ENCODE peak calls at places on chromosomes 16 and 17, in six cellular contexts. V is CD8-positive, alpha-beta T cell; X is OCI-LY7; U is foreskin fibroblast; G is epithelial cell of esophagus; C is fibroblast of villous mesenchyme. B is an unnamed sample.

GRCh38 chr17:14019186-14019956 is 49.9 kb upstream of the COX10 start:
- DNase-seq in V (no peak), X (no peak), U (peak), G (peak), C (peak), B (peak)

GRCh38 chr17:6269474-6269873 is 165.4 kb downstream of the AIPL1 start:
- DNase-seq in V (no peak), X (peak), U (peak), G (peak), C (peak), B (peak)

GRCh38 chr16:85514601-85515318 is 98.4 kb upstream of the GSE1 start:
- DNase-seq in V (no peak), X (no peak), U (peak), G (peak), C (peak), B (no peak)

GRCh38 chr16:24396350-24397271 is 140.5 kb downstream of the CACNG3 start:
- DNase-seq in V (no peak), X (peak), U (no peak), G (no peak), C (no peak), B (no peak)

GRCh38 chr16:1510941-1511351 is 17.8 kb downstream of the TELO2 start:
- DNase-seq in V (no peak), X (no peak), U (no peak), G (no peak), C (no peak), B (no peak)

GRCh38 chr16:80260906-80261311 is 279.9 kb upstream of the DYNLRB2 start:
- DNase-seq in V (no peak), X (no peak), U (no peak), G (peak), C (no peak), B (no peak)

GRCh38 chr16:85227924-85228462 is 115.7 kb upstream of the CIBAR2 start:
- DNase-seq in V (no peak), X (no peak), U (peak), G (peak), C (peak), B (no peak)

GRCh38 chr17:78883533-78884131 is 19.4 kb downstream of the CEP295NL start:
- DNase-seq in V (no peak), X (no peak), U (peak), G (peak), C (peak), B (no peak)

GRCh38 chr17:65064452-65065019 is 8.0 kb upstream of the GNA13 start:
- DNase-seq in V (no peak), X (no peak), U (no peak), G (peak), C (peak), B (no peak)

GRCh38 chr16:87366930-87367329 is 16.6 kb downstream of the FBXO31 start:
- DNase-seq in V (no peak), X (no peak), U (no peak), G (no peak), C (no peak), B (no peak)

GRCh38 chr17:18974407-18975149 is 22.6 kb downstream of the SLC5A10 start:
- DNase-seq in V (no peak), X (no peak), U (no peak), G (peak), C (no peak), B (no peak)

GRCh38 chr17:66904760-66905637 is 59.5 kb upstream of the CACNG4 start:
- DNase-seq in V (no peak), X (no peak), U (no peak), G (peak), C (peak), B (no peak)

GRCh38 chr17:36947922-36948716 is 635 bp upstream of the AATF start:
- DNase-seq in V (no peak), X (peak), U (no peak), G (no peak), C (no peak), B (no peak)

GRCh38 chr17:63224644-63225043 is 221.5 kb downstream of the CYB561 start:
- DNase-seq in V (no peak), X (no peak), U (no peak), G (no peak), C (no peak), B (no peak)

GRCh38 chr16:80803341-80804060 is 897 bp downstream of the CDYL2 start:
- DNase-seq in V (peak), X (peak), U (no peak), G (peak), C (peak), B (no peak)

GRCh38 chr16:55248058-55248457 is 75.9 kb upstream of the IRX6 start:
- DNase-seq in V (no peak), X (no peak), U (no peak), G (no peak), C (no peak), B (no peak)

GRCh38 chr16:66266436-66267286 is 99.8 kb upstream of the CDH5 start:
- DNase-seq in V (no peak), X (no peak), U (peak), G (no peak), C (peak), B (no peak)

GRCh38 chr17:44892250-44892649 is 7.0 kb downstream of the EFTUD2 start:
- DNase-seq in V (no peak), X (no peak), U (no peak), G (no peak), C (no peak), B (no peak)

GRCh38 chr16:66935319-66936011 is at the start of gene CES2:
- DNase-seq in V (no peak), X (no peak), U (peak), G (peak), C (peak), B (no peak)

GRCh38 chr16:72791786-72792185 is 256.1 kb downstream of the ZFHX3 start:
- DNase-seq in V (no peak), X (no peak), U (no peak), G (no peak), C (no peak), B (no peak)

GRCh38 chr17:6530324-6530920 is 25.9 kb downstream of the PITPNM3 start:
- DNase-seq in V (no peak), X (no peak), U (no peak), G (no peak), C (no peak), B (no peak)

GRCh38 chr17:13755851-13756250 is 154.1 kb upstream of the HS3ST3A1 start:
- DNase-seq in V (no peak), X (no peak), U (no peak), G (no peak), C (no peak), B (no peak)

GRCh38 chr17:39194089-39194984 is 3.1 kb downstream of the CACNB1 start:
- DNase-seq in V (no peak), X (no peak), U (peak), G (no peak), C (peak), B (no peak)

GRCh38 chr17:39485555-39485954 is 24.3 kb downstream of the CDK12 start:
- DNase-seq in V (no peak), X (no peak), U (peak), G (peak), C (peak), B (no peak)

GRCh38 chr16:78988361-78988992 is 612.1 kb downstream of the MAF start:
- DNase-seq in V (no peak), X (no peak), U (no peak), G (no peak), C (no peak), B (no peak)

GRCh38 chr16:30078744-30079143 is 3.0 kb downstream of the PPP4C start:
- DNase-seq in V (no peak), X (no peak), U (no peak), G (no peak), C (no peak), B (no peak)

GRCh38 chr17:78329263-78330059 is 30.4 kb downstream of the SOCS3 start:
- DNase-seq in V (peak), X (no peak), U (peak), G (peak), C (peak), B (no peak)

GRCh38 chr16:53944026-53944425 is 240.1 kb downstream of the FTO start:
- DNase-seq in V (no peak), X (no peak), U (peak), G (peak), C (no peak), B (no peak)

GRCh38 chr16:2194852-2195315 is 1.5 kb downstream of the CASKIN1 start:
- DNase-seq in V (peak), X (peak), U (no peak), G (peak), C (peak), B (peak)

GRCh38 chr17:15249487-15249886 is 15.6 kb downstream of the PMP22 start:
- DNase-seq in V (no peak), X (no peak), U (no peak), G (no peak), C (no peak), B (no peak)

GRCh38 chr16:30075503-30076275 is at the start of gene PPP4C:
- DNase-seq in V (peak), X (peak), U (peak), G (peak), C (peak), B (peak)

GRCh38 chr17:39174907-39175694 is 9.1 kb upstream of the ARL5C start:
- DNase-seq in V (peak), X (peak), U (no peak), G (peak), C (peak), B (peak)

GRCh38 chr16:77442078-77442477 is 7.2 kb upstream of the ADAMTS18 start:
- DNase-seq in V (no peak), X (no peak), U (no peak), G (no peak), C (no peak), B (no peak)

GRCh38 chr17:69142473-69142802 is 743 bp upstream of the ABCA6 start:
- DNase-seq in V (no peak), X (no peak), U (peak), G (peak), C (peak), B (no peak)
- H3K4me3 ChIP-seq in V (no peak), X (no peak), U (no peak), G (no peak), C (peak), B (no peak)

GRCh38 chr16:22671301-22672076 is 142.5 kb upstream of the HS3ST2 start:
- DNase-seq in V (no peak), X (no peak), U (no peak), G (no peak), C (no peak), B (no peak)
- H3K4me3 ChIP-seq in V (no peak), X (no peak), U (no peak), G (no peak), C (no peak), B (no peak)

GRCh38 chr17:60851181-60851580 is 173.5 kb downstream of the BCAS3 start:
- DNase-seq in V (no peak), X (no peak), U (no peak), G (no peak), C (no peak), B (no peak)
- H3K4me3 ChIP-seq in V (no peak), X (no peak), U (no peak), G (no peak), C (no peak), B (no peak)

DNA sequence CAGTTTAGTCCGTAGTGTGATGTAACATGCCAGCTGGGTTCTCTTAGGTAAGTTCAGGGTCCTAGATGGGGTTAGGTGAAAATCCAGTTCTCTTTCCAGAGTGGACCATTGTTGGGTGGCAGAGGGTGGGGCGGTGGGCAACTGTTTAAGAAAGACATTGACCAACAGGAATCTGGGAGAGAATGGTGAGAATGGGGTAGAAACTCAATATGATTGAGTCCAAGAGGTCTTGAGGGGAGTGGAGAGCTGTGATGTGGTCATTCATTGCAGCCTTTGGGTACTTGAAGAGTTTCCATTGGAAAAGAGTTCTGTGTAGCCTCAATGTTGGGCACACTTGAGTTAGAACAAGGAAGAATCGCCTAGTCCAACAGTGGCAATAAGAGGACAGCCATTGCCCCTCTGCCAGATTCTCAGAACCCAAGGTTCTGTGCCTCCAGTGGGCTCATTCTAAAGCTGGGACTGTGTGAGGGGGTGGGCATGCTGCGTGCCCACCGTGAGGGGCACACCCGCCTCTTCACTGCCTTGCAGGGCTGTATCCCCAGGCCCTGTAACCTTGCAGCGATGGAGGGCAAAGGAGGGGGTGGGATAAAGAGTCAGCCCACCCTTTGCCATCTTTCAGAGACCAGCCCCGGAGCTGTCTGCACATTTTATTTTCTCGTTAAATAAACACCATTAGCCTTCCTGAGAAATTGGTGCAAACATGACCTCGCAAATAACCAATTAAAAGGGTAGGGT is 208.1 kb downstream of the CCDC182 start:
- DNase-seq in V (no peak), X (no peak), U (no peak), G (no peak), C (no peak), B (no peak)
- H3K4me3 ChIP-seq in V (no peak), X (no peak), U (no peak), G (no peak), C (no peak), B (no peak)

DNA sequence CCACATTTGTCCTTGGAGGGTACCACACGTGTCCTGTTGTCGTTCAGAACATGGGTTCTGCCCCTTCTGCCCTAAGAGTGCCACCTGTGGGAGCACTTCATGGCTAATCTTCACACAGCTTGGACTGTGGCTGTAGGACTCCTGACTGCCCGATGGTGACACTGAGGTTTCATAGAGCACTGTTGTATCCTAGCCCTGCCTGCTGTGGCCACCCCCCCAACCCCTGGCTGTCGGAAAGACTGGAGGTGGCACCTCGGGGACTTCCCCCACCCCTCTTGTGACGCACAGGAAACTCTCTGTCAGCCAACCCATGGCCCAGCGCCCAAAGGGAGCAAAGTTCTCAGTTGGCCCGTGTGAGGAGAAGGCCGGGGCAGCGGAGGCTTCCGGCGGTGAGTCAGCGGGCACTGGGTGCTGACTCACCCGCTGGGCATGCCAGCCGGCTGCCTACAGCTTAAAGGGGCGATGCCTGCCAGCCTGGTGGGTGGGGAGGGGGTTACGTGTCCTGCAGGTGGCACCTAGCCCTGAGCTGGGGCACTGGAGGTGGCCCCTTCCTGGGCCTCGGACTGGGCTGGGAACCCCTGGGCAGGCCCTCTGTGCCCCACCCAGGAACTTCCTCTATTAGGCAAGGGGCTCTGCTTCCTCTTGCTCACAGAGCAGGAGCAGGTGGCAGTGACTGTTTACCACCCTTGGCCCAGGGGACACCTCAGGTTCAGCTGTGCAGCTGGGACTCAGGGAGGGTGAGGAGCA is 3.4 kb downstream of the MAP2K3 start:
- DNase-seq in V (peak), X (peak), U (peak), G (peak), C (peak), B (peak)
- H3K4me3 ChIP-seq in V (peak), X (peak), U (peak), G (peak), C (peak), B (peak)

GRCh38 chr17:80791758-80792284 is 199.8 kb upstream of the CHMP6 start:
- DNase-seq in V (no peak), X (no peak), U (peak), G (peak), C (peak), B (no peak)
- H3K4me3 ChIP-seq in V (peak), X (no peak), U (no peak), G (no peak), C (no peak), B (no peak)

GRCh38 chr16:57903656-57904055 is 67.3 kb downstream of the CNGB1 start:
- DNase-seq in V (no peak), X (peak), U (no peak), G (no peak), C (no peak), B (no peak)
- H3K4me3 ChIP-seq in V (no peak), X (no peak), U (no peak), G (no peak), C (no peak), B (no peak)

B was measured in Jurkat, Clone E6-1.